ENCODE peak calls at places on chromosomes 5 and 9, in nine cellular contexts. S is BJ; H is uterus; Y is CD8-positive, alpha-beta T cell; Q is mucosa of descending colon; Z is WERI-Rb-1; K is AG10803; L is activated B cell treated with CpG ODN at 0.5 μM for 24 hours; G is heart right ventricle. T is an unnamed sample.
A peak's percentile ranks its signal among the peaks of the same experiment; 100 is the strongest.

GRCh38 chr5:160539431-160539830 is 117.8 kb downstream of the PTTG1 start:
- DNase-seq in Z (no peak), Y (no peak), H (no peak), Q (no peak), L (no peak), G (no peak), K (no peak), S (no peak), T (no peak)

GRCh38 chr9:111399772-111400563 is 69.9 kb upstream of the OR2K2 start:
- DNase-seq in K (peak; percentile 10), S (no peak), L (no peak), Y (no peak), H (no peak), Q (peak; percentile 51), G (no peak), Z (peak; percentile 17), T (peak; percentile 20)

GRCh38 chr9:90142580-90142979 is 500.0 kb downstream of the DIRAS2 start:
- DNase-seq in Q (peak; percentile 90), S (no peak), H (peak; percentile 17), L (no peak), K (peak; percentile 39), Y (peak; percentile 66), G (no peak), Z (peak; percentile 61), T (peak; percentile 61)

GRCh38 chr5:171152382-171152781 is 156.7 kb upstream of the TLX3 start:
- DNase-seq in Z (no peak), H (no peak), L (no peak), G (no peak), S (no peak), K (peak; percentile 31), Q (no peak), Y (no peak), T (no peak)

GRCh38 chr5:143101740-143102386 is 301.6 kb downstream of the NR3C1 start:
- DNase-seq in Y (no peak), Z (no peak), G (peak; percentile 18), H (no peak), K (no peak), S (no peak), Q (no peak), L (no peak), T (no peak)

GRCh38 chr5:103780794-103781193 is 218.2 kb upstream of the NUDT12 start:
- DNase-seq in Q (no peak), Z (no peak), L (no peak), H (no peak), S (no peak), Y (no peak), G (no peak), K (no peak), T (no peak)

GRCh38 chr5:64534033-64534432 is 28.2 kb downstream of the RGS7BP start:
- DNase-seq in Z (no peak), G (no peak), H (no peak), Q (no peak), K (no peak), S (no peak), L (no peak), Y (no peak), T (no peak)

GRCh38 chr9:124054671-124055212 is 43.2 kb downstream of the LHX2 start:
- DNase-seq in S (peak; percentile 41), K (peak; percentile 69), L (no peak), G (no peak), Y (no peak), H (no peak), Q (no peak), Z (no peak), T (no peak)

GRCh38 chr9:77926314-77926959 is 105.2 kb downstream of the GNAQ start:
- DNase-seq in K (peak; percentile 71), Q (no peak), L (no peak), G (no peak), S (peak; percentile 67), H (no peak), Y (no peak), Z (no peak), T (no peak)

GRCh38 chr5:181217805-181218065 is 5.3 kb upstream of the TRIM41 start:
- DNase-seq in Y (peak; percentile 73), Q (peak; percentile 41), G (no peak), L (no peak), K (no peak), Z (no peak), S (no peak), H (no peak), T (no peak)

GRCh38 chr9:91781116-91781515 is 168.9 kb downstream of the ROR2 start:
- DNase-seq in Q (no peak), Y (no peak), H (no peak), K (no peak), Z (no peak), L (no peak), S (no peak), G (no peak), T (no peak)

GRCh38 chr9:137293482-137294090 is 8.5 kb downstream of the NRARP start:
- DNase-seq in H (no peak), Q (peak; percentile 88), L (no peak), S (no peak), K (no peak), G (no peak), Y (no peak), Z (no peak), T (no peak)

GRCh38 chr9:101371813-101372212 is 13.0 kb downstream of the BAAT start:
- DNase-seq in Z (no peak), H (no peak), Q (no peak), L (no peak), K (no peak), S (no peak), G (no peak), Y (no peak), T (no peak)

GRCh38 chr9:23723672-23724071 is 102.4 kb downstream of the ELAVL2 start:
- DNase-seq in H (no peak), L (no peak), Z (no peak), S (no peak), G (no peak), K (no peak), Y (no peak), Q (no peak), T (no peak)

GRCh38 chr5:95709967-95710650 is 21.0 kb upstream of the RHOBTB3 start:
- DNase-seq in Q (no peak), Y (no peak), K (no peak), S (no peak), L (no peak), Z (no peak), H (peak; percentile 44), G (peak; percentile 40), T (no peak)

GRCh38 chr5:119368238-119368630 is 12.4 kb downstream of the TNFAIP8 start:
- DNase-seq in Z (no peak), Q (peak; percentile 24), L (no peak), H (no peak), G (no peak), S (no peak), Y (no peak), K (no peak), T (no peak)

GRCh38 chr9:21559402-21560280 is 77.5 kb upstream of the IFNE start:
- DNase-seq in Q (peak; percentile 11), L (peak; percentile 17), Y (peak; percentile 74), Z (peak; percentile 34), S (no peak), H (no peak), G (peak; percentile 9), K (peak; percentile 69), T (peak; percentile 55)
- TF ChIP-seq CTCF in Q (no peak), L (no peak), Y (peak; percentile 19), Z (no peak), S (no peak), H (no peak), G (no peak), K (no peak), T (no peak)

DNA sequence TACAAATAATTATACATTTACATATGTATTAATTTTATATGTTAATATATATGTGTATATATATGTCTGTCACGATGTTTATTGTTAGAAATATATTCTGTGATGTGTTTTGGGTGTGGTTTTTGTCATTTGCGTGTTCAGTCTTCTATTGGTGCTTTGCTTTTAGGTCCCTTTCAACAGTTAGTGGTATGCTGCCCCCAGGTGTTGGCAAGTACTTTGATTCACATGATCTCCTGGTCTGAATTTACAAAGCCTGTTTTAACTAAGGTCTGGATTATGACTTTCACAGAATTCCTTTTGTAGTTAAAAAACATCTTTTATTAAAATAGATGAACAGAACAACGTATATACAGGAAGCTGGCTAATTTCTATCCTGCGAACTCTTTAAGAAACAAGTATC is 271.5 kb downstream of the CCDC171 start:
- DNase-seq in G (no peak), L (no peak), S (no peak), H (no peak), Z (peak; percentile 33), Y (no peak), Q (no peak), K (no peak), T (peak; percentile 11)
- TF ChIP-seq CTCF in G (no peak), L (no peak), S (peak; percentile 35), H (no peak), Z (peak; percentile 19), Y (no peak), Q (no peak), K (no peak), T (no peak)

GRCh38 chr9:70232476-70232875 is 26.3 kb upstream of the SMC5 start:
- DNase-seq in Q (no peak), L (no peak), K (no peak), H (no peak), Z (peak; percentile 39), Y (no peak), G (no peak), S (no peak), T (no peak)

GRCh38 chr9:70228098-70228497 is 30.7 kb upstream of the SMC5 start:
- DNase-seq in H (no peak), Y (no peak), L (no peak), S (no peak), Z (no peak), G (no peak), Q (no peak), K (no peak), T (no peak)

GRCh38 chr9:70229026-70229425 is 29.8 kb upstream of the SMC5 start:
- DNase-seq in K (no peak), Y (no peak), G (peak; percentile 21), L (no peak), H (peak; percentile 42), Z (peak; percentile 55), Q (no peak), S (no peak), T (no peak)

GRCh38 chr9:70229579-70229978 is 29.2 kb upstream of the SMC5 start:
- DNase-seq in Q (no peak), Y (no peak), K (peak; percentile 44), Z (no peak), G (no peak), L (no peak), H (no peak), S (no peak), T (no peak)
- TF ChIP-seq CTCF in Q (no peak), Y (no peak), K (peak; percentile 48), Z (peak; percentile 13), G (no peak), L (no peak), H (peak; percentile 16), S (peak; percentile 42), T (peak; percentile 50)

DNA sequence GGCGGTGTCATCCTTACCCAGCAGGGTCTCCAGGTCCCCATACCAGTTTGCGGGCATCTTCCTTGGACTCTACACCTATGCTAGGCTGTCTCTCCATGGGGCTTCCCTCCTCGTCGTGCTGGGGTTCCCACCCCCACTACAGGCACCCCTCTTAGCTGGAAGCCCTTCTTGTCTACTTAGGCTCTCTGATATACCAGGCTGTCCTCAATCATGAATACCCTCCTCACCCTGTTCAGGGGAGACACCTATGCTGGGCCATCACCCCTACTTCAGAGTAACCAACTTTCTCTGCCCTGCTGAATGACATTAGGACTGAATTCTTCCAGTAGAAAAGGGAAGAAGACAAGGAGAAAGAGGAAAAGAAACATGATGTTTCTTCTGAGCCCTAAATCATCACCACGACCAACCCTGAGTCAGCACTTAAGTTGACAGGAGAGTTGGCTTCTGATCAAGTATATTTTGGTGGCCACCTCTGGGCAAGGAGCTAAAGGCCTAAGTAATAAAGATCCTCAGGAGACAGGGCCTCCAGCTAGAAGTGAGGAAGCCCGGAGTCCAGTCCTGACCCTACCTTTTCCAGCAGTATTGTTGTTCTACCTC is 115.3 kb downstream of the GCNT1 start:
- DNase-seq in L (no peak), Q (no peak), H (no peak), G (no peak), Z (no peak), S (no peak), K (no peak), Y (no peak), T (no peak)
- TF ChIP-seq CTCF in L (no peak), Q (no peak), H (no peak), G (no peak), Z (no peak), S (no peak), K (no peak), Y (no peak), T (no peak)

T was measured in endothelial cell.